ENCODE peak calls at places on chromosomes 6 and 20, in seven cellular contexts. A is brain microvascular endothelial cell, L is uterus, K is glutamatergic neuron, W is GM13977, Z is AG09319, M is right atrium auricular region. R is an unnamed sample.

GRCh38 chr20:1711826-1712601 is 54.4 kb upstream of the SIRPG start:
- DNase-seq in A (no peak), M (peak), K (no peak), Z (no peak), W (no peak), L (no peak), R (no peak)

GRCh38 chr6:137217801-137218472 is 1.2 kb downstream of the IFNGR1 start:
- DNase-seq in W (no peak), Z (no peak), L (no peak), K (no peak), M (no peak), A (no peak), R (no peak)

GRCh38 chr6:11416936-11417576 is 120.5 kb upstream of the TMEM170B start:
- DNase-seq in K (no peak), A (no peak), W (no peak), M (no peak), Z (no peak), L (no peak), R (no peak)

GRCh38 chr6:6790891-6791290 is 202.4 kb downstream of the LY86 start:
- DNase-seq in W (no peak), A (no peak), Z (no peak), K (no peak), M (no peak), L (no peak), R (no peak)

GRCh38 chr6:81696505-81696904 is 56.0 kb downstream of the TENT5A start:
- DNase-seq in M (no peak), W (no peak), K (no peak), L (no peak), Z (no peak), A (no peak), R (no peak)

GRCh38 chr20:15857131-15857784 is 716.0 kb downstream of the KIF16B start:
- DNase-seq in Z (no peak), K (no peak), A (no peak), L (no peak), M (no peak), W (no peak), R (no peak)

GRCh38 chr6:61809004-61809595 is 476.9 kb downstream of the KHDRBS2 start:
- DNase-seq in Z (no peak), W (peak), M (no peak), L (no peak), A (peak), K (no peak), R (no peak)

GRCh38 chr6:113147544-113147943 is 709.6 kb upstream of the MARCKS start:
- DNase-seq in A (no peak), M (no peak), K (no peak), W (no peak), L (no peak), Z (peak), R (peak)

GRCh38 chr6:121592955-121593665 is 157.7 kb downstream of the GJA1 start:
- DNase-seq in M (no peak), L (no peak), A (no peak), K (no peak), Z (no peak), W (no peak), R (no peak)

GRCh38 chr20:36967636-36968035 is 16.1 kb upstream of the SAMHD1 start:
- DNase-seq in A (no peak), W (no peak), L (no peak), K (no peak), Z (no peak), M (no peak), R (no peak)

GRCh38 chr6:52503853-52504777 is 72.7 kb downstream of the TRAM2 start:
- DNase-seq in W (peak), K (no peak), L (peak), A (peak), Z (no peak), M (peak), R (no peak)

GRCh38 chr20:17835240-17835940 is 133.2 kb downstream of the SNX5 start:
- DNase-seq in Z (no peak), L (peak), M (peak), A (peak), K (no peak), W (no peak), R (no peak)

GRCh38 chr20:48584391-48585249 is 243.2 kb downstream of the PREX1 start:
- DNase-seq in K (no peak), M (no peak), W (no peak), Z (no peak), A (no peak), L (no peak), R (no peak)

GRCh38 chr6:4371207-4371921 is 236.0 kb upstream of the ECI2 start:
- DNase-seq in A (peak), Z (no peak), L (no peak), W (no peak), K (no peak), M (peak), R (peak)

GRCh38 chr6:13355969-13356368 is 27.6 kb upstream of the TBC1D7 start:
- DNase-seq in W (peak), Z (no peak), K (no peak), A (no peak), M (no peak), L (no peak), R (no peak)

GRCh38 chr6:67916389-67916788 is 718.7 kb upstream of the ADGRB3 start:
- DNase-seq in Z (no peak), M (no peak), L (no peak), W (no peak), K (no peak), A (no peak), R (no peak)

GRCh38 chr20:17395729-17396128 is 135.4 kb downstream of the BFSP1 start:
- DNase-seq in A (no peak), M (no peak), L (no peak), K (no peak), Z (no peak), W (no peak), R (no peak)

GRCh38 chr6:167892835-167893234 is 66.1 kb downstream of the AFDN start:
- DNase-seq in Z (no peak), L (no peak), A (no peak), W (no peak), M (no peak), K (no peak), R (no peak)

GRCh38 chr6:91276315-91276714 is 689.4 kb upstream of the MAP3K7 start:
- DNase-seq in A (no peak), K (no peak), M (no peak), L (no peak), Z (no peak), W (peak), R (no peak)

GRCh38 chr6:43386492-43386891 is 17.0 kb upstream of the ZNF318 start:
- DNase-seq in M (no peak), Z (no peak), K (no peak), L (no peak), W (no peak), A (no peak), R (no peak)

GRCh38 chr6:105993769-105994521 is 92.2 kb upstream of the PRDM1 start:
- DNase-seq in L (peak), M (no peak), Z (no peak), A (no peak), W (peak), K (peak), R (no peak)

GRCh38 chr6:75643173-75643572 is 41.5 kb downstream of the SENP6 start:
- DNase-seq in Z (peak), K (no peak), A (no peak), M (no peak), W (no peak), L (no peak), R (no peak)

GRCh38 chr6:148649454-148649963 is 97.3 kb upstream of the UST start:
- DNase-seq in L (no peak), K (no peak), W (no peak), M (no peak), Z (no peak), A (no peak), R (no peak)

GRCh38 chr20:17611540-17612286 is 41.8 kb downstream of the DSTN start:
- DNase-seq in A (no peak), Z (no peak), L (no peak), K (peak), M (peak), W (peak), R (no peak)

GRCh38 chr6:152244998-152245630 is 392.0 kb downstream of the SYNE1 start:
- DNase-seq in Z (no peak), K (no peak), M (no peak), W (no peak), L (no peak), A (no peak), R (no peak)

GRCh38 chr6:120147218-120147871 is 797.8 kb upstream of the MAN1A1 start:
- DNase-seq in Z (no peak), M (no peak), W (no peak), L (no peak), A (no peak), K (no peak), R (no peak)

GRCh38 chr6:137223370-137224131 is 4.4 kb upstream of the IFNGR1 start:
- DNase-seq in Z (no peak), M (peak), A (peak), L (no peak), K (no peak), W (no peak), R (no peak)

GRCh38 chr20:3515379-3516175 is 44.8 kb downstream of the ATRN start:
- DNase-seq in K (no peak), W (no peak), Z (no peak), A (no peak), M (no peak), L (no peak), R (peak)

GRCh38 chr6:100455230-100456124 is 9.2 kb downstream of the SIM1 start:
- DNase-seq in W (no peak), K (peak), L (no peak), A (no peak), M (no peak), Z (no peak), R (no peak)

GRCh38 chr20:47666304-47666703 is 119.0 kb downstream of the SULF2 start:
- DNase-seq in Z (no peak), M (no peak), L (no peak), W (no peak), A (no peak), K (no peak), R (no peak)

GRCh38 chr6:16313732-16314131 is 75.3 kb downstream of the GMPR start:
- DNase-seq in L (no peak), M (no peak), K (no peak), W (no peak), Z (no peak), A (no peak), R (no peak)

GRCh38 chr6:94636780-94637385 is 940.5 kb upstream of the MANEA start:
- DNase-seq in Z (no peak), A (no peak), M (no peak), W (no peak), L (no peak), K (no peak), R (no peak)
- TF ChIP-seq CTCF in Z (no peak), A (no peak), M (no peak), W (peak), L (no peak), K (peak), R (no peak)

GRCh38 chr6:35497571-35498406 is 910 bp upstream of the TEAD3 start:
- DNase-seq in M (no peak), W (peak), A (peak), L (peak), Z (no peak), K (peak), R (no peak)
- TF ChIP-seq CTCF in M (no peak), W (no peak), A (peak), L (no peak), Z (no peak), K (no peak), R (no peak)

DNA sequence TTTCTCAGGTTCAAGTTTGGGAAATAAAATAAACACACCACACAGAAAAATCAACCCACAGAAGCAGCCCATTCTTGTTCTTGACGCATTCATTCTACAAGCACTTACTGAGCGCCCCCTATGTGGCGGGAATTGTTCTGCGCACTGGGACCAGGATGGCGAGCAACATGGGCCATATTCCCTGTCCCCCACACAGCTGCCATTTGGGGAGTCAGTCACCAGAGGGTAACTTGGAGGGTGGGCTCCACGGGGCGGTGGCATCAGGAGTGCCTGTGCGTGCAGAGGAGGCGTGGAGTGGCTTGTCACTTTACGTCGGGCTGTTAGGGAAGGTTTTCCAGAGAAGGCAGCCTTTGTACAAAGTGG is 185.0 kb upstream of the PDE10A start:
- DNase-seq in K (no peak), M (no peak), W (no peak), Z (no peak), L (no peak), A (no peak), R (no peak)
- TF ChIP-seq CTCF in K (peak), M (no peak), W (peak), Z (no peak), L (no peak), A (peak), R (no peak)

GRCh38 chr6:8499540-8499939 is 64.2 kb upstream of the SLC35B3 start:
- DNase-seq in W (no peak), A (no peak), K (no peak), L (no peak), Z (no peak), M (no peak), R (no peak)
- TF ChIP-seq CTCF in W (peak), A (peak), K (no peak), L (no peak), Z (peak), M (peak), R (peak)

GRCh38 chr20:42041000-42041565 is 422.9 kb upstream of the CHD6 start:
- DNase-seq in L (no peak), A (no peak), K (no peak), W (no peak), Z (no peak), M (no peak), R (no peak)
- TF ChIP-seq CTCF in L (no peak), A (no peak), K (peak), W (no peak), Z (no peak), M (no peak), R (no peak)

DNA sequence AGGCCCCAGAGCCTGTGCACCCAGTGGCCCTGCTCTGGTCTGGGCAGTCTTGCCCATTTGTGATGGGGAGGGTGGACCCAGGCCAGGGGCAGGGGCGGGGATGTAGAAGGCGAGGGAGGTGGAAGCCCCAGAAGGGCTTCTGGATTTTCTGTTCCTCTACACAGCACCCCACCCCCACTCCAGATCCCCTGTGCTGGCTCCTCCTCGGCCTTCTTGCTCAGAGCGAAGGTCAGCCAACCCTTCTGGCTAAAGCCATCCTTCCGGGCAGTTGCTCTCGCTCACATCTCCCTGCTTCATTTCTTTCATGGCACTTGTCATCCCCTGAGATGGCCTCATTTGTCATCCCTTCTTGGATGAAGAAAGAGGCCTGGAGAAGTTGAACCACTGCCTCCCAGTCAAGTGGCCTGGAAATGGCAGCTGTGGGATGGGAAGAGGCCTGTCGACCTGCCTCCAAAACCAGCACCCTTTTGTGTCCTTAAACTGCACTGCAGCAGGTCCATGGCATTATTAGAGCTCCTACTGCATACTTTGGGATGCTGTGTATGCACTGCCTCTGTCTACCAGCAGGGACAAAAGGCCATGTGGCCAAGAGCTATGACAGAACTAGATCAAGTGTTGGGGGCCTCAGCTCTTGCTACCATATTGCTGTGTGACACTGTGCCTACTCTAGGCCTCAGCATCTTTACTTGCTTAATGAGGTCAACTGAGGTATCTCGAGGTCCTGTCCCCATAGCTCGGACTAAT is 19.9 kb downstream of the PEDS1 start:
- DNase-seq in W (no peak), L (no peak), M (no peak), Z (no peak), A (no peak), K (no peak), R (no peak)
- TF ChIP-seq CTCF in W (no peak), L (no peak), M (peak), Z (no peak), A (peak), K (peak), R (no peak)

GRCh38 chr6:95249661-95250060 is 327.7 kb upstream of the MANEA start:
- DNase-seq in L (no peak), W (no peak), A (no peak), M (no peak), Z (no peak), K (no peak), R (no peak)

GRCh38 chr6:95244749-95245148 is 332.6 kb upstream of the MANEA start:
- DNase-seq in K (no peak), M (no peak), W (no peak), L (no peak), Z (no peak), A (no peak), R (no peak)

GRCh38 chr6:95249176-95249575 is 328.2 kb upstream of the MANEA start:
- DNase-seq in M (no peak), L (no peak), K (no peak), A (no peak), Z (no peak), W (no peak), R (no peak)

GRCh38 chr6:95243091-95243490 is 334.2 kb upstream of the MANEA start:
- DNase-seq in W (no peak), L (no peak), M (no peak), Z (no peak), K (no peak), A (no peak), R (no peak)

GRCh38 chr6:95248501-95248900 is 328.8 kb upstream of the MANEA start:
- DNase-seq in L (no peak), A (no peak), K (no peak), M (no peak), W (no peak), Z (no peak), R (no peak)
- TF ChIP-seq CTCF in L (no peak), A (no peak), K (no peak), M (no peak), W (no peak), Z (no peak), R (no peak)

GRCh38 chr6:164927288-164928040 is 381.9 kb downstream of the C6orf118 start:
- DNase-seq in K (peak), L (no peak), W (peak), M (peak), Z (peak), A (peak), R (peak)

GRCh38 chr6:164925681-164926530 is 383.5 kb downstream of the C6orf118 start:
- DNase-seq in Z (no peak), W (no peak), K (no peak), L (no peak), M (no peak), A (no peak), R (no peak)

GRCh38 chr6:164928366-164929154 is 380.8 kb downstream of the C6orf118 start:
- DNase-seq in W (no peak), L (no peak), M (no peak), A (no peak), Z (no peak), K (peak), R (no peak)

GRCh38 chr6:164928041-164928321 is 381.4 kb downstream of the C6orf118 start:
- DNase-seq in K (no peak), Z (no peak), L (no peak), M (no peak), A (no peak), W (no peak), R (no peak)

DNA sequence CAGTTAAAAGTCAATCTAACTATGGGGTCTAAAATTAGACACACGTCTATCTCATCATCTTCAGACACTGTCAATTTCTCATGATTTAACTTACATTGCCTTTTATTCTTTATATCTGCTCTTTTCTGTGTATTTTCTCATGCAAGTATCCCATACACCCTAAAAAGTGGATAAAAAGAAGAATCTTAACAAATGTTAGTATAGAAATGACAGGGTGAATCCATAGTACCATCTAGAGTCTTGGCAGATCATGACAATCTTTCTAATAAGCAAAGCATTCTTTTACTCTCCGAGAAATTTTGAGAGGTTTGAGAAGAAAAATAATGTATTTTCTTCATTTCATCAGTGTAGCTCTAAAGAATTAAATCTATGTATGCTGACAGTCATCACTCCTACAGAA is 382.7 kb downstream of the C6orf118 start:
- DNase-seq in L (no peak), Z (no peak), A (no peak), W (no peak), M (no peak), K (no peak), R (no peak)
- TF ChIP-seq CTCF in L (no peak), Z (no peak), A (no peak), W (no peak), M (no peak), K (no peak), R (no peak)